ENCODE peak calls at places on chromosome X, in ten cellular contexts. R, F, T, H, C, A, L, V, G and B are unnamed samples. For H3K36me3, the result is how much of the 10 kb centered on the place peaks cover.

GRCh38 chrX:141638601-141639000 is 49.1 kb downstream of the SPANXA2 start:
- DNase-seq in R (no peak), F (no peak), T (no peak), H (no peak), C (no peak), A (no peak), L (no peak), V (no peak), G (no peak), B (no peak)

GRCh38 chrX:71622347-71623104 is 4.2 kb upstream of the CXCR3 start:
- DNase-seq in R (peak), F (peak), T (peak), H (peak), C (peak), A (no peak), L (peak), V (no peak), G (peak), B (peak)

GRCh38 chrX:43753637-43754036 is 97.5 kb downstream of the MAOA start:
- DNase-seq in R (no peak), F (no peak), T (no peak), H (no peak), C (no peak), A (no peak), L (no peak), V (no peak), G (no peak), B (no peak)

GRCh38 chrX:7244400-7244799 is 96.4 kb upstream of the PUDP start:
- DNase-seq in R (no peak), F (no peak), T (no peak), H (no peak), C (no peak), A (no peak), L (no peak), V (no peak), G (no peak), B (no peak)

GRCh38 chrX:389021-389441 is 2.3 kb upstream of the PPP2R3B start:
- DNase-seq in R (peak), F (no peak), T (no peak), H (no peak), C (no peak), A (no peak), L (no peak), V (no peak), G (peak), B (no peak)

GRCh38 chrX:111444881-111445280 is 32.9 kb upstream of the DCX start:
- DNase-seq in R (no peak), F (no peak), T (no peak), H (no peak), C (no peak), A (no peak), L (no peak), V (no peak), G (no peak), B (no peak)

GRCh38 chrX:140918398-140919043 is 83.9 kb upstream of the SPANXB1 start:
- DNase-seq in R (no peak), F (peak), T (peak), H (no peak), C (no peak), A (no peak), L (peak), V (peak), G (peak), B (peak)

GRCh38 chrX:103248553-103248952 is 6.4 kb downstream of the TCEAL8 start:
- DNase-seq in R (no peak), F (no peak), T (peak), H (peak), C (no peak), A (no peak), L (no peak), V (no peak), G (no peak), B (no peak)

GRCh38 chrX:79140731-79141130 is 3.8 kb upstream of the GPR174 start:
- DNase-seq in R (no peak), F (no peak), T (no peak), H (no peak), C (no peak), A (no peak), L (no peak), V (no peak), G (no peak), B (no peak)

GRCh38 chrX:23822397-23822796 is 39.4 kb downstream of the SAT1 start:
- DNase-seq in R (no peak), F (no peak), T (no peak), H (no peak), C (no peak), A (no peak), L (peak), V (no peak), G (peak), B (no peak)

GRCh38 chrX:3717742-3718420 is 4.4 kb upstream of the PRKX start:
- DNase-seq in R (no peak), F (no peak), T (no peak), H (no peak), C (no peak), A (no peak), L (no peak), V (no peak), G (no peak), B (no peak)

GRCh38 chrX:22462959-22463358 is 190.2 kb downstream of the CBLL2 start:
- DNase-seq in R (no peak), F (no peak), T (no peak), H (no peak), C (no peak), A (no peak), L (no peak), V (no peak), G (no peak), B (no peak)

GRCh38 chrX:101550362-101550761 is at the start of gene ARMCX1:
- DNase-seq in R (peak), F (peak), T (no peak), H (peak), C (peak), A (peak), L (peak), V (peak), G (no peak), B (peak)

GRCh38 chrX:134999469-134999868 is 8.7 kb downstream of the SMIM10 start:
- DNase-seq in R (no peak), F (no peak), T (peak), H (no peak), C (no peak), A (no peak), L (no peak), V (no peak), G (peak), B (no peak)

GRCh38 chrX:23292979-23293651 is 41.5 kb upstream of the PTCHD1 start:
- DNase-seq in R (peak), F (no peak), T (no peak), H (no peak), C (no peak), A (peak), L (no peak), V (no peak), G (no peak), B (no peak)

GRCh38 chrX:18640686-18641085 is 31.2 kb downstream of the RS1 start:
- DNase-seq in R (no peak), F (no peak), T (peak), H (no peak), C (no peak), A (no peak), L (no peak), V (no peak), G (no peak), B (no peak)

GRCh38 chrX:128622296-128622695 is 570.1 kb upstream of the ACTRT1 start:
- DNase-seq in R (no peak), F (no peak), T (no peak), H (no peak), C (no peak), A (no peak), L (no peak), V (no peak), G (no peak), B (no peak)

GRCh38 chrX:101191217-101191750 is 28.3 kb upstream of the DRP2 start:
- DNase-seq in R (no peak), F (peak), T (peak), H (no peak), C (no peak), A (peak), L (no peak), V (peak), G (no peak), B (peak)

GRCh38 chrX:148457279-148457678 is 43.1 kb upstream of the AFF2 start:
- DNase-seq in R (no peak), F (no peak), T (no peak), H (no peak), C (no peak), A (no peak), L (no peak), V (no peak), G (no peak), B (no peak)

GRCh38 chrX:151975736-151976275 is 1.3 kb upstream of the GABRE start:
- DNase-seq in R (no peak), F (no peak), T (no peak), H (no peak), C (no peak), A (no peak), L (no peak), V (no peak), G (no peak), B (no peak)

GRCh38 chrX:140057001-140057411 is 91.7 kb upstream of the CXorf66 start:
- DNase-seq in R (peak), F (peak), T (peak), H (peak), C (peak), A (no peak), L (peak), V (peak), G (peak), B (peak)

GRCh38 chrX:103187953-103188475 is 26.9 kb upstream of the BEX4 start:
- DNase-seq in R (no peak), F (no peak), T (no peak), H (no peak), C (no peak), A (no peak), L (no peak), V (no peak), G (no peak), B (no peak)

GRCh38 chrX:17057209-17057608 is 110.8 kb downstream of the REPS2 start:
- DNase-seq in R (no peak), F (no peak), T (no peak), H (no peak), C (no peak), A (no peak), L (no peak), V (no peak), G (no peak), B (no peak)

GRCh38 chrX:33831211-33831610 is 300.9 kb downstream of the FAM47A start:
- DNase-seq in R (no peak), F (no peak), T (no peak), H (no peak), C (no peak), A (no peak), L (no peak), V (no peak), G (no peak), B (no peak)

GRCh38 chrX:70852294-70852693 is 56.2 kb downstream of the TEX11 start:
- DNase-seq in R (no peak), F (no peak), T (no peak), H (no peak), C (no peak), A (no peak), L (no peak), V (no peak), G (no peak), B (no peak)

GRCh38 chrX:100368167-100368566 is 41.9 kb downstream of the PCDH19 start:
- DNase-seq in R (no peak), F (no peak), T (peak), H (no peak), C (no peak), A (no peak), L (no peak), V (no peak), G (peak), B (no peak)

GRCh38 chrX:10187421-10187820 is 30.6 kb downstream of the CLCN4 start:
- DNase-seq in R (no peak), F (no peak), T (no peak), H (no peak), C (no peak), A (no peak), L (no peak), V (no peak), G (no peak), B (no peak)

GRCh38 chrX:132022115-132022862 is 813 bp upstream of the STK26 start:
- DNase-seq in R (no peak), F (no peak), T (peak), H (no peak), C (peak), A (no peak), L (peak), V (no peak), G (peak), B (no peak)

DNA sequence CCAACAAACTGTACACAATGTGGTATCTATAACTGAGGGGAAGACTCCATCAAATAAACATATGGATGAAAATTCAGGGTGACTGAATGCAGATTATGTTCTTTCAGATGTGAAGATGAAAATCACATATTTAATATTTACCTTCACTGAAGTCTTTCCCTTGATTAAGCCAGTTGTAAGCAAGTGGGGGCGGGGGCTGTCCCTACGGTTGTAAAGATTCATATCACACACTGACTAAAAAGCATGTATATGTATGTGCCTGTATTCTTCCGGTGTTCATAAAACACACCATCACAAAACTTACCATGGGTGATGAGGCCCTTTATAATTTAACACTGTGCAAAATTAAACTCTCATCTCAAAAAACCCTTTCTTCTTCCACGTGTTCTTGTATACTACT is 1.3 kb downstream of the TAB3 start:
- DNase-seq in R (no peak), F (no peak), T (no peak), H (no peak), C (no peak), A (no peak), L (no peak), V (no peak), G (no peak), B (no peak)
- TF ChIP-seq POLR2A in R (no peak), F (no peak), T (no peak), H (no peak), C (no peak), A (no peak), L (no peak), V (no peak), G (no peak), B (no peak)

GRCh38 chrX:46831620-46832327 is 5.1 kb upstream of the RP2 start:
- DNase-seq in R (no peak), F (no peak), T (no peak), H (no peak), C (no peak), A (no peak), L (no peak), V (no peak), G (no peak), B (no peak)
- TF ChIP-seq EP300 in R (no peak), F (no peak), T (no peak), H (no peak), C (no peak), A (no peak), L (no peak), V (no peak), G (no peak), B (no peak)

GRCh38 chrX:129787336-129788055 is 7.7 kb downstream of the SASH3 start:
- DNase-seq in R (peak), F (no peak), T (no peak), H (no peak), C (no peak), A (no peak), L (no peak), V (no peak), G (no peak), B (no peak)

GRCh38 chrX:129785160-129785947 is 5.6 kb downstream of the SASH3 start:
- DNase-seq in R (peak), F (no peak), T (no peak), H (no peak), C (peak), A (no peak), L (no peak), V (no peak), G (no peak), B (peak)

GRCh38 chrX:129783176-129783776 is 3.5 kb downstream of the SASH3 start:
- DNase-seq in R (peak), F (no peak), T (no peak), H (no peak), C (no peak), A (no peak), L (no peak), V (no peak), G (no peak), B (no peak)

GRCh38 chrX:129788527-129788926 is 8.8 kb downstream of the SASH3 start:
- DNase-seq in R (peak), F (no peak), T (no peak), H (no peak), C (no peak), A (no peak), L (no peak), V (no peak), G (no peak), B (no peak)

GRCh38 chrX:129786210-129786651 is 6.5 kb downstream of the SASH3 start:
- DNase-seq in R (no peak), F (no peak), T (no peak), H (no peak), C (no peak), A (no peak), L (peak), V (no peak), G (no peak), B (no peak)
- H3K36me3 ChIP-seq in R (under half), F (under half), T (under half), H (under half), C (under half), A (under half), L (under half), V (under half), G (under half), B (under half)

DNA sequence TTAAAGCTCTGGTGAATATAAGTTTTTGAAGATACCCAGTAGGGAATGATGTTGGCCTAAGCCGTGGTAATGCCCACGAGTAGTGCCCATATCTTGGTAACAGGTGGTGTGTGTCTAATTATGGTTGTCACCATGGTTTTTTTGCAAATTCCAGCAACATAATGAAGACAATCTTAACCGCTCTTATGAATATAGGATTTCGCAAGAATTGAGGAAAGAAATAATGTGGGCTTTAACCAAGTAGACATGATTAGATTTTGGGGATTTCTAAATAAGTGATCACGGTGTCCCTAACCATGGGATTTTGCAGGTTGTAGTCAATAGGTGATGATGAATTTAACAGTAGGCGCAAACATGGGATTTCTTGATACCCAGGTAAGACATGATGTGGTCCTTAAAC is 2.5 kb downstream of the ATXN3L start:
- DNase-seq in R (no peak), F (no peak), T (no peak), H (no peak), C (no peak), A (no peak), L (no peak), V (no peak), G (no peak), B (no peak)
- TF ChIP-seq POLR2A in R (no peak), F (no peak), T (no peak), H (no peak), C (no peak), A (no peak), L (no peak), V (no peak), G (no peak), B (no peak)

DNA sequence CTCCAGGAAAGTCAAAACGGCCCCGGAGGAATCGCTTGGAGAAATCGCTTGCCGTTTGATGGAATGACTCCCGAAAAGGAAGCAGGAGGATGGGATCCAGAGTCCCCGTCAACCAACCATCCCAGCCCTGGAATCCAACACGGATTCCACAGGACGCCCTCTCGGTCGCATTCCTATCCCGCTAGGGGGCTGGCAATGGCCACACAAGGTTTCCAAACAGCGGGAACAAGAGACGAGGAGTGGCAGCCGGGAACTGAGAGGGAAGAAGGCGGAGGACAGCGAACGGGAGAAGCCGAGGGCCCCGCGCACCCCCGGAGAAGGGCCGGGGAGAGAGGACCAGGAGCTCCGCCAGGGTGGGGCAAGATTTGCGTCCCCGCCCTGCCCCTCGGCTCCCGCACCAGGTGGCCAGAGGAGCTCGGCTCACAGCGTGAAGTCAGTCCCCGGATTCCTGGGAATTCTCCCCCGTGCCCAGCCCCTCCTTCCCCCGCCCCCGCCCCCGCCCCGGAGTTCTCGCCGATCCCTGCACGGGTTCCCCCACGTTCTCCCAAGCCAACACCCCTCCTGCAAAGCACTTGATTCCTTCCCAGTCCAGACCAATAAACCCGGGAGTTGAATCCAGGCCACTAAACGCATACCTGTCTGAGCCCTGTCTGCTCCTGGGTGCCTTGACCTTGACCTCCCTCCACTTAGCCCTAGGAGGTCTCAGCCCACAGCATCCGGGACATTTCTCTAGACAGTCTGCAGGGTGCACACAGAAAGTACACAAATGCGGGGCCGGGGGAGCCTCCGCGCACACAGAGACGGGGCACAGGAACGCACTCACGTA is 1.4 kb downstream of the PDZD4 start:
- DNase-seq in R (peak), F (no peak), T (no peak), H (no peak), C (no peak), A (peak), L (no peak), V (no peak), G (peak), B (no peak)
- TF ChIP-seq EP300 in R (no peak), F (no peak), T (no peak), H (no peak), C (no peak), A (no peak), L (no peak), V (no peak), G (no peak), B (no peak)

GRCh38 chrX:107047622-107048021 is 47.6 kb upstream of the MORC4 start:
- DNase-seq in R (no peak), F (no peak), T (no peak), H (no peak), C (no peak), A (no peak), L (no peak), V (no peak), G (no peak), B (no peak)
- H3K36me3 ChIP-seq in R (under half), F (under half), T (under half), H (under half), C (under half), A (under half), L (under half), V (under half), G (under half), B (under half)